ENCODE peak calls at places on chromosomes 5 and 9, in nine cellular contexts. H is naive thymus-derived CD4-positive, alpha-beta T cell; F is mucosa of descending colon; J is neuronal stem cell; V is uterus; X is sigmoid colon; T is colonic mucosa; C is GM23248; U is cardiac muscle cell. Q is an unnamed sample. For H3K4me1, the result is how much of the 10 kb centered on the place peaks cover.

GRCh38 chr5:60483046-60483445 is 216.9 kb downstream of the DEPDC1B start:
- DNase-seq in J (no peak), V (no peak), U (no peak), X (no peak), T (no peak), F (no peak), C (no peak), H (no peak), Q (no peak)

GRCh38 chr5:150317048-150318003 is 14.6 kb upstream of the ARSI start:
- DNase-seq in C (peak), J (no peak), V (no peak), U (no peak), T (no peak), X (no peak), F (no peak), H (no peak), Q (peak)

GRCh38 chr5:67998709-67999251 is 216.8 kb upstream of the PIK3R1 start:
- DNase-seq in T (no peak), J (no peak), F (peak), V (no peak), C (peak), H (no peak), X (peak), U (peak), Q (peak)

GRCh38 chr5:160020969-160021368 is 12.0 kb downstream of the TTC1 start:
- DNase-seq in U (no peak), T (no peak), C (no peak), H (no peak), X (no peak), V (no peak), F (no peak), J (no peak), Q (no peak)

GRCh38 chr5:113617191-113617796 is 103.8 kb downstream of the YTHDC2 start:
- DNase-seq in J (no peak), F (no peak), X (no peak), H (no peak), U (no peak), T (no peak), V (no peak), C (no peak), Q (no peak)

GRCh38 chr5:4563400-4563799 is 576.7 kb upstream of the ADAMTS16 start:
- DNase-seq in U (peak), V (no peak), X (no peak), C (peak), J (peak), T (no peak), F (no peak), H (no peak), Q (no peak)

GRCh38 chr9:94156549-94157407 is 72.5 kb downstream of the PTPDC1 start:
- DNase-seq in F (peak), H (no peak), X (peak), V (peak), T (peak), C (peak), J (no peak), U (no peak), Q (peak)

GRCh38 chr9:86355814-86356213 is 1.6 kb upstream of the TUT7 start:
- DNase-seq in F (no peak), T (no peak), U (no peak), J (no peak), X (no peak), V (no peak), H (no peak), C (no peak), Q (no peak)

GRCh38 chr5:96868603-96869371 is 7.5 kb upstream of the ERAP2 start:
- DNase-seq in F (peak), X (no peak), C (peak), U (peak), H (peak), T (no peak), V (no peak), J (peak), Q (peak)

GRCh38 chr9:38345851-38346755 is 46.4 kb upstream of the ALDH1B1 start:
- DNase-seq in H (no peak), U (no peak), C (no peak), V (no peak), F (no peak), T (no peak), J (no peak), X (peak), Q (no peak)

GRCh38 chr5:58891072-58891970 is 308.4 kb downstream of the RAB3C start:
- DNase-seq in F (peak), V (peak), U (peak), X (peak), J (peak), H (peak), T (peak), C (peak), Q (peak)

GRCh38 chr5:173278641-173279040 is 43.6 kb upstream of the NKX2-5 start:
- DNase-seq in C (no peak), F (no peak), H (no peak), X (no peak), J (no peak), U (peak), T (no peak), V (no peak), Q (no peak)

GRCh38 chr5:7050986-7051385 is 337.8 kb downstream of the TENT4A start:
- DNase-seq in F (no peak), X (no peak), V (no peak), C (no peak), H (no peak), J (no peak), U (no peak), T (no peak), Q (no peak)

GRCh38 chr5:134083517-134083916 is 31.0 kb upstream of the TCF7 start:
- DNase-seq in C (peak), U (no peak), V (no peak), F (no peak), H (no peak), X (peak), T (no peak), J (no peak), Q (no peak)

GRCh38 chr9:4238522-4238921 is 61.3 kb downstream of the GLIS3 start:
- DNase-seq in U (no peak), C (peak), V (no peak), J (no peak), H (no peak), X (no peak), F (no peak), T (no peak), Q (no peak)

DNA sequence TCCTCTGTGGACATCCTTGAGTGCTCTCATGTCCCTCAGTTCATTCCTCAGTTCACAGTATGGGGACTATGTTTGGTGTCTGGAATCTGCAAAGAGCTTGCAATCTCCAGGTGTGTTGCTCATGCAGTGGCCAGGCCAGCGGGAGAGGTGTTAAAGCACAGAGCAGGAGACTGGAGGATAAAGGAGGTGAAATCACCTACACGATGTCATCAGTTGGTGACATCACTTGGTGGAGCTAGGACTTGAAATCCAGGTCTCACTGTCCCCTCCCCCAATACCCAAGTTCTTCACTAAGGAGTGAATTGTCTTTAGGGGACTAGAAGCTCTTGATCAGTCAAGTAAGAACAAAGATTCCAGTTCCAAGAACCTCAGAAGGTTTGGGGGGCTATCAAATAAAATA is 197.2 kb upstream of the ZNF618 start:
- DNase-seq in V (no peak), J (no peak), U (no peak), X (no peak), F (no peak), H (no peak), C (no peak), T (no peak), Q (no peak)
- H3K4me1 ChIP-seq in V (under half), J (under half), U (under half), X (under half), F (under half), H (under half), C (under half), T (under half), Q (under half)

GRCh38 chr9:70066874-70067273 is 23.2 kb downstream of the MAMDC2 start:
- DNase-seq in X (no peak), C (no peak), V (no peak), H (no peak), T (no peak), U (no peak), J (no peak), F (no peak), Q (no peak)
- H3K4me1 ChIP-seq in X (half or more), C (under half), V (under half), H (under half), T (under half), U (under half), J (under half), F (under half), Q (under half)

DNA sequence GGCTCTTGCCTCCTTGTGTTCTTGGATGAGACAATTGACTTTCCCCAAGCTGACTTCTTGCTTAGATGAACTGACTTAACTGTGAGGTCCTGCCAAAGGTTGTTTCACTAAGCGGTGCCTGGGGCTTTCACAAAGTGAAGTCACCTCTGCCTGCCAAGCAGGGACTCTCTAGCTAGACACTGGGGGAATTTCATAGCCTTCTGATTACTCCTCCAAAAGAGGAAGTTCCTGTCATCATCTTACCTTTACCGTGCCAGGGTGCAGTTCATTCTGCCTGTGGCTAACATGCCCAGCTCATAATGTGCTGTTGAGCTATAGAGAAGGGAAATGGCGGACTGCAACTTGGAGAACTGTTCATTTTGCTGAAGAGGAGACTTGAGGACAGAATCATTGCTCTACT is 472.0 kb upstream of the WWC1 start:
- DNase-seq in H (no peak), T (no peak), X (no peak), J (no peak), V (no peak), C (no peak), F (no peak), U (no peak), Q (no peak)
- H3K4me1 ChIP-seq in H (under half), T (under half), X (under half), J (under half), V (under half), C (half or more), F (under half), U (under half), Q (under half)

GRCh38 chr5:55510523-55510880 is 24.3 kb downstream of the PLPP1 start:
- DNase-seq in J (no peak), C (no peak), F (peak), V (no peak), H (no peak), U (no peak), X (no peak), T (peak), Q (no peak)
- H3K4me1 ChIP-seq in J (under half), C (under half), F (half or more), V (under half), H (under half), U (under half), X (half or more), T (under half), Q (under half)

GRCh38 chr9:101574773-101575333 is 19.9 kb downstream of the PPP3R2 start:
- DNase-seq in T (no peak), V (no peak), F (no peak), U (no peak), J (no peak), C (no peak), H (no peak), X (no peak), Q (no peak)
- H3K4me1 ChIP-seq in T (under half), V (under half), F (under half), U (under half), J (under half), C (under half), H (half or more), X (under half), Q (under half)

Q was measured in adrenal gland.